ENCODE peak calls at places on chromosomes 7 and 10, in six cellular contexts. E is K562, U is GM12878, P is H1, K is GM12891, N is HepG2. V is an unnamed sample.

GRCh38 chr7:129227646-129228578 is 3.1 kb downstream of the AHCYL2 start:
- DNase-seq in P (no peak), K (no peak), U (no peak), N (no peak), E (no peak), V (no peak)

GRCh38 chr10:128804411-128804810 is 662.6 kb upstream of the MGMT start:
- DNase-seq in U (no peak), K (no peak), E (no peak), N (no peak), P (no peak), V (no peak)

GRCh38 chr10:73983096-73984047 is 14.5 kb upstream of the VCL start:
- DNase-seq in P (no peak), E (no peak), U (no peak), K (no peak), N (no peak), V (no peak)

GRCh38 chr10:122208616-122209430 is 62.3 kb upstream of the BTBD16 start:
- DNase-seq in P (no peak), N (no peak), U (no peak), E (no peak), K (no peak), V (no peak)

GRCh38 chr7:157829491-157829890 is 492.7 kb downstream of the DNAJB6 start:
- DNase-seq in N (no peak), U (no peak), P (no peak), K (no peak), E (no peak), V (no peak)

GRCh38 chr7:47931005-47931787 is 17.1 kb downstream of the PKD1L1 start:
- DNase-seq in E (no peak), K (no peak), U (no peak), N (no peak), P (no peak), V (no peak)

GRCh38 chr10:67936416-67936815 is 52.0 kb downstream of the SIRT1 start:
- DNase-seq in E (no peak), K (no peak), P (no peak), U (no peak), N (no peak), V (no peak)

GRCh38 chr10:97575101-97575668 is 2.6 kb downstream of the ANKRD2 start:
- DNase-seq in N (no peak), K (no peak), U (no peak), E (no peak), P (no peak), V (no peak)

GRCh38 chr7:112649560-112649959 is 140.6 kb downstream of the TMEM168 start:
- DNase-seq in E (no peak), N (no peak), K (no peak), P (no peak), U (no peak), V (no peak)

GRCh38 chr10:48842231-48842630 is 97.4 kb downstream of the LRRC18 start:
- DNase-seq in E (no peak), K (no peak), P (no peak), U (no peak), N (no peak), V (no peak)

GRCh38 chr7:131143869-131144268 is 183.8 kb upstream of the MKLN1 start:
- DNase-seq in U (no peak), N (no peak), K (no peak), P (no peak), E (no peak), V (no peak)

GRCh38 chr7:10908600-10908999 is 65.1 kb upstream of the PHF14 start:
- DNase-seq in K (no peak), N (no peak), U (no peak), P (peak), E (no peak), V (no peak)
- TF ChIP-seq TAF1 in K (no peak), N (no peak), U (no peak), P (peak), E (no peak), V (no peak)

GRCh38 chr7:6344278-6344677 is 71.9 kb upstream of the CYTH3 start:
- DNase-seq in U (no peak), E (no peak), K (no peak), N (no peak), P (no peak), V (no peak)

GRCh38 chr7:6346581-6346980 is 74.2 kb upstream of the CYTH3 start:
- DNase-seq in E (no peak), N (no peak), P (peak), K (no peak), U (no peak), V (no peak)

DNA sequence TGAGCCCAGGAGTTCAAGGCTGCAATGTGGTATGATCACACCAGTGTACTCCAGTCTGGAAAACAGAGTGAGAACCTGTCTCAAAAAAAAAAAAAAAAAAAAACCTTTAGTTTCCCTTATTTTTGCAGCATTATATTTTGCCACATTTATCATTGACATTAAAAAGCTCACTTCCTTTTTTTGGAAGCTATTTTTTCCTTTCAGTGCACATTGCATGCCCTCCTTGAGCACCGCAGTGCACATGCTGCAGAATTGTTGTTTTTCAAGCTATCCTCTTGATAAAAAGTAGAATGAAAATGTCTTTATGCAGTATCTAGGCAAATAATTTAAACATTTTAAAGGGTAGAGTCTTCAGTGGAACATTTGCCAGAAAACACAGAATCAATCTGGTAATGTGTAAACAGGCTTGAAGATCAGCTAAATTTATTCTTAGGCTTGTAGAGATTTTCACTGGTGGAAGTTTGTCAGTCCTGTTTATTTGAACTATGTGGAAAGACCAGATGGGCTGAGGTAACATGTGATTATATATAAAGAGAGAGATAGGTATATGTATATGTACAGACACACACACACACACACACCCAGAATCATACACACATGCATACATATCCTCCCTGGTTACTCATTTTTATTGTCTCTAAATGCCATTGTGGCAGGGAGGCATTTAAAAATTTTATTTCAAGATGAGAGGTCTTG is 77.8 kb upstream of the CYTH3 start:
- DNase-seq in K (no peak), U (no peak), E (no peak), N (no peak), P (no peak), V (no peak)
- TF ChIP-seq POLR2AphosphoS5 in K (no peak), U (no peak), E (no peak), N (no peak), P (no peak), V (no peak)

GRCh38 chr10:103350522-103351260 is at the start of gene PCGF6:
- DNase-seq in N (peak), E (peak), K (peak), P (peak), U (no peak), V (peak)
- TF ChIP-seq POLR2A in N (no peak), E (peak), K (no peak), P (peak), U (peak), V (peak)

DNA sequence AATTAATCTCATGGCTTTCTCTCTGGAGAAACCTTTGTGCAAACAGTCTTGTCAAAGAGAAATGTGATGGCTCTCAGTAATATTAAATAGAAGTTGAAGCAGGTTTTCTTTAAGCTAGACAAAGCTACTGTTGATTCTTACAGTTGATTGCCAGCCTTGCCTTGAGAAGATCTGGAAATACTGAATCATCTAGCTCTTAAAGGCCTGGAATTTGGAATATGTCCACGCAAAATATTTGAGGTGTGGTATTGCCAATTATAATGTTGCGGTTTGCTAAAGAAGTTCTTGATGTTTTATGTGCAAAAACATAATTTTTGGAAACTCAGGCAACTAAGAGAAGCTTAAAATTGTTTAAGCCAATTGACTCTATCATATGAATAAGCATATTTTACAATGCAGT is 371.9 kb downstream of the PHF14 start:
- DNase-seq in U (no peak), K (no peak), P (no peak), E (no peak), N (no peak), V (no peak)
- TF ChIP-seq TAF1 in U (no peak), K (no peak), P (no peak), E (no peak), N (no peak), V (no peak)

GRCh38 chr7:1473864-1474512 is 14.7 kb upstream of the MICALL2 start:
- DNase-seq in U (peak), K (peak), P (peak), N (peak), E (peak), V (peak)
- TF ChIP-seq POLR2AphosphoS5 in U (no peak), K (no peak), P (no peak), N (no peak), E (no peak), V (no peak)

GRCh38 chr7:24784292-24784691 is 27.0 kb upstream of the GSDME start:
- DNase-seq in U (no peak), E (no peak), P (no peak), K (no peak), N (no peak), V (no peak)

GRCh38 chr7:24788075-24788474 is 30.8 kb upstream of the GSDME start:
- DNase-seq in K (no peak), N (no peak), U (no peak), E (no peak), P (no peak), V (no peak)

GRCh38 chr7:24786306-24786705 is 29.0 kb upstream of the GSDME start:
- DNase-seq in U (no peak), N (no peak), K (no peak), E (no peak), P (no peak), V (no peak)

GRCh38 chr7:24788956-24789576 is 31.8 kb upstream of the GSDME start:
- DNase-seq in P (no peak), U (no peak), E (no peak), K (no peak), N (no peak), V (no peak)

GRCh38 chr7:24786941-24787340 is 29.7 kb upstream of the GSDME start:
- DNase-seq in U (no peak), P (no peak), N (no peak), K (no peak), E (no peak), V (no peak)
- TF ChIP-seq POLR2A in U (no peak), P (no peak), N (no peak), K (no peak), E (no peak), V (no peak)

DNA sequence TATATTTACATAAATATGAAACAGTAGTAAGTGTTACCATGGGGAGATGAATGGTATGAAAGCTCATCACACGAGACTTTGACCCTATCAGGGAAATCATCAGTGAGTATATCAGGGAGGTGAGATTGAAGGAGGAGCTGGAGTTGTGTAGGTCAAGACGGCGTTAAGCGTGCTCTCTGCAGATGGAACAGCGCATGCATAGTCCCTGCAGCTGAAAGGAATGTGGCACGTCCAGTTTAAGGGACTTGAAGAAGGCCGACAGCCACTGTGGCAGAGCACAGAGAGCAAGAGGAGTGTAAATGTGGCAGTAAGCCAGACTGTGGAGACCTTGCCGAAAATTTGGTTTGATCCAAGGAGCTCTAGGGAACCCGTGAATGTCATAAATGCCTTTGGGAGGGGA is 38.9 kb downstream of the POU6F2 start:
- DNase-seq in N (peak), E (no peak), P (no peak), U (no peak), K (no peak), V (no peak)
- TF ChIP-seq TAF1 in N (no peak), E (no peak), P (no peak), U (no peak), K (no peak), V (no peak)